ENCODE peak calls at places on chromosome 22, in four cellular contexts. Q, T, X and O are unnamed samples. For H3K27me3 and H3K9me3, the result is how much of the 10 kb centered on the place peaks cover.

GRCh38 chr22:45218974-45219373 is 21.7 kb downstream of the KIAA0930 start:
- DNase-seq in X (no peak), T (peak), Q (no peak), O (no peak)

GRCh38 chr22:36736701-36737320 is 33.3 kb upstream of the CACNG2 start:
- DNase-seq in X (peak), T (no peak), Q (no peak), O (no peak)

GRCh38 chr22:39017596-39018365 is 3.1 kb upstream of the APOBEC3D start:
- DNase-seq in Q (no peak), X (no peak), T (no peak), O (no peak)

GRCh38 chr22:42692239-42693054 is 28.2 kb downstream of the A4GALT start:
- DNase-seq in X (no peak), Q (no peak), T (no peak), O (no peak)

GRCh38 chr22:44700456-44700855 is 1.5 kb upstream of the PRR5 start:
- DNase-seq in X (no peak), T (peak), Q (no peak), O (no peak)

GRCh38 chr22:40436460-40437431 is 66.4 kb downstream of the SGSM3 start:
- DNase-seq in X (no peak), T (peak), Q (peak), O (no peak)

GRCh38 chr22:45686842-45687241 is 15.2 kb downstream of the ATXN10 start:
- DNase-seq in X (no peak), T (no peak), Q (no peak), O (no peak)

GRCh38 chr22:38187413-38188212 is 6.0 kb upstream of the PLA2G6 start:
- DNase-seq in X (no peak), Q (no peak), T (peak), O (peak)

GRCh38 chr22:25645964-25646363 is 81.5 kb downstream of the GRK3 start:
- DNase-seq in T (peak), Q (no peak), X (no peak), O (no peak)

GRCh38 chr22:41808400-41808799 is 7.9 kb downstream of the CCDC134 start:
- DNase-seq in T (no peak), Q (no peak), X (no peak), O (no peak)

GRCh38 chr22:32600184-32600583 is 125.6 kb downstream of the FBXO7 start:
- DNase-seq in Q (no peak), X (no peak), T (no peak), O (no peak)

GRCh38 chr22:42111798-42112197 is 18.8 kb downstream of the CYP2D6 start:
- DNase-seq in X (no peak), T (no peak), Q (no peak), O (no peak)

GRCh38 chr22:38353142-38353629 is 36.0 kb upstream of the CSNK1E start:
- DNase-seq in Q (peak), X (peak), T (peak), O (peak)

GRCh38 chr22:23236440-23237139 is 56.3 kb downstream of the BCR start:
- DNase-seq in X (no peak), Q (no peak), T (no peak), O (no peak)

GRCh38 chr22:24423519-24424000 is 3.8 kb upstream of the ADORA2A start:
- DNase-seq in Q (peak), X (peak), T (no peak), O (peak)

GRCh38 chr22:41589260-41589600 is 410 bp downstream of the PMM1 start:
- DNase-seq in T (no peak), X (peak), Q (no peak), O (peak)

GRCh38 chr22:36252754-36253522 is at the start of gene APOL1:
- DNase-seq in X (no peak), T (peak), Q (no peak), O (no peak)

GRCh38 chr22:37263966-37264887 is 18.1 kb upstream of the CYTH4 start:
- DNase-seq in Q (no peak), T (no peak), X (no peak), O (no peak)

GRCh38 chr22:20979243-20979809 is 2.8 kb upstream of the LZTR1 start:
- DNase-seq in X (peak), Q (no peak), T (peak), O (no peak)

GRCh38 chr22:23062616-23063538 is 7.4 kb upstream of the GNAZ start:
- DNase-seq in T (no peak), X (peak), Q (no peak), O (no peak)

GRCh38 chr22:50548046-50548912 is 2.6 kb downstream of the KLHDC7B start:
- DNase-seq in Q (no peak), T (no peak), X (no peak), O (no peak)
- H3K4me3 ChIP-seq in Q (no peak), T (no peak), X (no peak), O (no peak)

GRCh38 chr22:49733631-49734030 is 94.0 kb downstream of the BRD1 start:
- DNase-seq in T (no peak), X (no peak), Q (no peak), O (no peak)
- H3K27me3 ChIP-seq in T (under half), X (under half), Q (under half), O (under half)

DNA sequence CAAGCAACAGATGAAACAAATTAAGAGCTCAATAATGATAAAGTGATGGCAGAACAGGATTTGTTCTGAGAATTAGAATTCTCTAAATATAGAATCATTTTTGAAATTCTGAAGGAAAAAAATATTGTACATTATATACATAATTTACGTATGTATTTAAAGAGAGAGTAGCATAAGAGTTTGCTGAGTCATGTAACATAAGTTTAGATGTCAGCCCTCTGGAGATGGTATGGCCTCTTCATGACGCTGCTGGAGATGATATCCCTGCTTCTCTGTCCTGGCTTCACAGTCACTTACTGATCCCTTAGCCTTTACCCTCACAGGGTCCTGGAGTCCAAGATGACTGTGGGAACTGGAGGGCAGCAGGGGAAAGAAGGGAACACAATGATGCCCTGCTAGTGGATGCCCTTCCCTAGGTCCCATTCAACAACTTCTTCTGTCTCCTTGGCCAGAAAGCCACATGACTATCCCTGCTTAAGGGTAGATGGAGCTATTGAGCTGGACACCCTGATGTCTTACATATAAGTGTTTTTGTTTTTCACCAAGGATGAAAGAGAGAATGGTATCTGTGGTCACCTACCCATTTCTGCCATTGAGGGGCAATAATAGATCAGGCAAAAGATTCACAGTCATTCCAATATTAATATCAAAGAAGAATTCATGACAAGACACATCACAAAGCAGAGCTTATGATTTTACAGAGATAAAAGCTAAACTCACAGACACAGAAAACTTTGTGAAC is 753.1 kb downstream of the TBC1D22A start:
- DNase-seq in X (no peak), Q (no peak), T (no peak), O (no peak)
- H3K9me3 ChIP-seq in X (under half), Q (under half), T (under half), O (under half)

DNA sequence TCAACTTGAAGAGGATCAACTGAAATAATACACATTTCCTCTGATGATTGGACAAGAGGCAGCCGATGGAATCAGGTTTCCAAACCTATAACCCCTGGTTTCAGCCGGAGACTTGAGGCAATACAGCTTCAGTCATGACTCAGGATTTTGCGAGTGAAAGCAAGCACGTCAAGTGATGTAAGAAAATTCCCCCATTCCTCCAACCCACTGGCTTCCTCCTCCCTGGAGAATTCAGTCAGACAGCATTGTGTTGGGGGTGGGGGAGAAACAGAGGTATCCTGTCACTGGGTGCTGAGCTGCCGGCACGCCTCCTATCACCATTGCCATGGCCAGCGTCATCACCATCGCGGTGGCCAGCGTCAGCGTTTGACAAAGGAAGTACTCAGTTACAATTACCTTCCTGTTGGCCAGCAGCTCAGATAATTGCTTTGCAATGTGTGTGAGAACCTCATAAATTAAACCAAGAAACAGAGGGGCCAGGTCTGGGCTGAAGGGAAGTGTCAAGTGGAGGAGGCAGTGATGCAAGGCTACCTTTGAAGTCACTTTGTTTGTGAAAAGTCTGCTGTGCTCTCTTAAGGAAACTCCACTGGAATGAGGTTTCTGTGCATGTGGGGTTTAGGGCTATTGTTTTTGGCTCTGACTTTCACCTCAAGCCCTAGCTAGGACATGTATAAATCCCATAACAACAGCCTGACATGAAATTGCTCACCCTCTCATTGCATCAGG is 50.3 kb downstream of the LIF start:
- DNase-seq in X (peak), T (peak), Q (peak), O (peak)
- H3K4me3 ChIP-seq in X (no peak), T (no peak), Q (peak), O (no peak)

GRCh38 chr22:49476800-49477400 is 350.8 kb downstream of the BRD1 start:
- DNase-seq in Q (no peak), T (no peak), X (no peak), O (no peak)
- H3K27me3 ChIP-seq in Q (under half), T (under half), X (under half), O (under half)

GRCh38 chr22:49686495-49687219 is 141.0 kb downstream of the BRD1 start:
- DNase-seq in T (no peak), Q (no peak), X (peak), O (no peak)
- H3K9me3 ChIP-seq in T (under half), Q (under half), X (under half), O (under half)